ENCODE peak calls at places on chromosomes 13 and 19, in five cellular contexts. B is K562, D is GM12878, X is SK-N-SH, O is HepG2. U is an unnamed sample.
A peak's percentile ranks its signal among the peaks of the same experiment; 100 is the strongest.

GRCh38 chr19:5369962-5370367 is 29.4 kb upstream of the PTPRS start:
- DNase-seq in B (peak; percentile 82), D (no peak), X (peak; percentile 70), O (peak; percentile 39), U (no peak)

GRCh38 chr19:32558607-32559228 is 22.3 kb upstream of the PDCD5 start:
- DNase-seq in B (no peak), D (no peak), X (no peak), O (no peak), U (no peak)

GRCh38 chr19:289651-290538 is 1.3 kb downstream of the PLPP2 start:
- DNase-seq in B (peak; percentile 43), D (no peak), X (peak; percentile 27), O (peak; percentile 42), U (no peak)

GRCh38 chr19:30214651-30215051 is 157.5 kb upstream of the ZNF536 start:
- DNase-seq in B (no peak), D (peak; percentile 1), X (no peak), O (no peak), U (peak; percentile 40)

GRCh38 chr13:37914781-37915391 is 45.3 kb upstream of the TRPC4 start:
- DNase-seq in B (no peak), D (no peak), X (no peak), O (no peak), U (no peak)

GRCh38 chr19:19274146-19274545 is 1.0 kb upstream of the TM6SF2 start:
- DNase-seq in B (no peak), D (no peak), X (peak; percentile 19), O (no peak), U (no peak)

GRCh38 chr13:40677064-40677463 is 10.6 kb upstream of the FOXO1 start:
- DNase-seq in B (no peak), D (no peak), X (no peak), O (no peak), U (no peak)

GRCh38 chr13:51773515-51773914 is 30.4 kb downstream of the DHRS12 start:
- DNase-seq in B (no peak), D (no peak), X (no peak), O (no peak), U (no peak)

GRCh38 chr19:8585894-8586750 is 8.9 kb upstream of the MYO1F start:
- DNase-seq in B (peak; percentile 80), D (no peak), X (peak; percentile 59), O (peak; percentile 28), U (peak; percentile 81)

GRCh38 chr13:113291997-113292862 is 4.8 kb upstream of the LAMP1 start:
- DNase-seq in B (peak; percentile 47), D (no peak), X (peak; percentile 42), O (no peak), U (peak; percentile 33)

GRCh38 chr19:31676271-31677004 is 327.2 kb upstream of the TSHZ3 start:
- DNase-seq in B (no peak), D (no peak), X (peak; percentile 48), O (no peak), U (no peak)

GRCh38 chr13:30972888-30973377 is 40.5 kb downstream of the TEX26 start:
- DNase-seq in B (no peak), D (no peak), X (no peak), O (no peak), U (no peak)

DNA sequence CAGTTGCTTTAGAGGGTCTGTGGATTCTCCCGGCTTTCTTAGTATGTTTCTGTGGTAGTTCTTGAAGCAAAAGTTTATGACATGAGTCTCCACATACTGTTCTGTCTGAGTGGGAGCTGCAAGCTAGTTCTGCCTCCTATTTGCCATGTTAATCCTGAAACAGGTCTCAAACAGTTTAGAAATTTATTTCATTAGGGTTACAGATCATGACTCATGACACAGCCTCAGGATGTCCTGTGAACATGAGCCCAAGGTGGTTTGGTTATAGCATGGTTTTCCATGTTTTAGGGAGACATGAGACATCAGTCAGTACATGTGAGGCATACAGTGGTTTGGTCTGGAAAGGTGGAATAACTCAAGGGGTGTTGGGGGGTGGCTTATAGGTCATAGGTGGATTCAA is 77.5 kb downstream of the FNDC3A start:
- DNase-seq in B (no peak), D (no peak), X (no peak), O (no peak), U (no peak)
- TF ChIP-seq GABPA in B (no peak), D (no peak), X (no peak), O (no peak), U (no peak)

GRCh38 chr13:79585033-79585432 is 104.1 kb downstream of the NDFIP2 start:
- DNase-seq in B (no peak), D (no peak), X (no peak), O (no peak), U (no peak)

GRCh38 chr13:79593611-79594275 is 112.8 kb downstream of the NDFIP2 start:
- DNase-seq in B (no peak), D (no peak), X (peak; percentile 44), O (no peak), U (no peak)

GRCh38 chr13:79593121-79593520 is 112.2 kb downstream of the NDFIP2 start:
- DNase-seq in B (no peak), D (no peak), X (no peak), O (no peak), U (no peak)

GRCh38 chr13:79591493-79591892 is 110.5 kb downstream of the NDFIP2 start:
- DNase-seq in B (no peak), D (no peak), X (no peak), O (no peak), U (no peak)

DNA sequence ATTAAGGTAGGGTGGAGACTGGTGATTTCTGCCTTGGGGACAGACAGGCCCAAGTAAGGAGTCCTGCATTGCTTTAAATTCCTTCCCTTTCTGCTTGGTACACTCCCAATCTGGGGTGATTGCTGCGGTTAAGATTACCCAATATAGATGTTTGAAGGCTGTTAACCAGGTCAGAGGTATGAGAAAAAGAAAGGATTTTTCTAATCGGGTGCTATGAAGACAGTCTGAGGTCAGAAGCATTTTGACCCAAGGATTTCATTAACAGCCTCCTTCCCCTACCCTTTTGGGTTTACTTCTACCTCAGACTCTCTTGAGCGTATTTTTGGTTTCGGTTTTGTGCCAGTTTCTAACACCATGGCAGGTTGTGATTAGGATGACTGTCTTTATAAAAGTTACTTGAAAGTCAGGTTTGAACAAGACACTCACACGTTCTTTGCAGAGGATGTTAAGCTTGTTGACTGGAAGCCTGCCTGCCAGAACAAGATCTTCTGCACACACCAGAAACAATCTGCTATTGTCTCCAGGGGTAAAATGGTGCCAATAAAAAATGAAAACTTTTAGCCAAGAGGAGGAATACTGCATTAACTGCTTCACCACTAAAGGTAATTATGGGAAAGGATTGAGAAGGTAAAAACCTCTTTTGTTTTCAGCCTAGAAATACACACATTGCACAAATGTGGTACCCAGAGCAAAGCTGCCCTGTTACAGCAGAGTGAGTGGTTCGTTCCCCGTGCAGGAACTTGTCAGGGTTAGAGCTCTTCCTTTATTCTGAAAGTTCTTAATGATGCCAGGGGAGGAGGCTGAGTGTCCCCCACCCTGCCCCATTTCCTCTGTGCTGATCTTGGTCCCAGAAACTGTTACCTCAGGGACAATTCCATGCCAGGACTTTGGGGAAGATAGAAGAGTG is 108.9 kb downstream of the NDFIP2 start:
- DNase-seq in B (no peak), D (no peak), X (no peak), O (no peak), U (peak; percentile 13)
- TF ChIP-seq REST in B (no peak), D (no peak), X (no peak), O (no peak), U (no peak)

GRCh38 chr19:10086904-10087256 is 763 bp downstream of the SHFL start:
- DNase-seq in B (peak; percentile 69), D (no peak), X (no peak), O (no peak), U (no peak)
- TF ChIP-seq POLR2AphosphoS5 in B (no peak), D (no peak), X (no peak), O (no peak), U (no peak)

DNA sequence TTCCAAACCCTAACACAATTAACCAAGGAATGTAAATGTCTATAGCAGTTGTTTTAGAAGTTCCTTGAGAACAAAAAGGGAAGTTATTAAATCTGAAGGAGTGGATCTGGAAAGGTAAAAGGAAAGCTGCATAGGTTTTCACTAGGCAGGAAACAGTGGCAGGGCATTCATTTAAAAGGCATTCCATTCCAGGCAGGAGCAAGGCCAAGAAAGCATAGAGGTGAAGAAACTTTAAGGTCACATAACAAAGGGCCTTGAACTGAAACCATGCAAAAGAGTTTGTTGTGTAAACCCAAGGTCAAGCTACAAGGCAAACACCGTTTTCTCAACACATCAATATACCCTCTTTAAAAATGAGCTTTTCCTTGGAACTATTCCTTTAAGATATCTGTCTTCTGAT is 762 bp upstream of the DIAPH3 start:
- DNase-seq in B (no peak), D (no peak), X (no peak), O (no peak), U (no peak)
- TF ChIP-seq GABPA in B (no peak), D (no peak), X (no peak), O (no peak), U (no peak)

GRCh38 chr19:41929536-41930071 is 1.4 kb upstream of the ERFL start:
- DNase-seq in B (no peak), D (no peak), X (no peak), O (no peak), U (no peak)
- TF ChIP-seq REST in B (no peak), D (no peak), X (no peak), O (no peak), U (no peak)

DNA sequence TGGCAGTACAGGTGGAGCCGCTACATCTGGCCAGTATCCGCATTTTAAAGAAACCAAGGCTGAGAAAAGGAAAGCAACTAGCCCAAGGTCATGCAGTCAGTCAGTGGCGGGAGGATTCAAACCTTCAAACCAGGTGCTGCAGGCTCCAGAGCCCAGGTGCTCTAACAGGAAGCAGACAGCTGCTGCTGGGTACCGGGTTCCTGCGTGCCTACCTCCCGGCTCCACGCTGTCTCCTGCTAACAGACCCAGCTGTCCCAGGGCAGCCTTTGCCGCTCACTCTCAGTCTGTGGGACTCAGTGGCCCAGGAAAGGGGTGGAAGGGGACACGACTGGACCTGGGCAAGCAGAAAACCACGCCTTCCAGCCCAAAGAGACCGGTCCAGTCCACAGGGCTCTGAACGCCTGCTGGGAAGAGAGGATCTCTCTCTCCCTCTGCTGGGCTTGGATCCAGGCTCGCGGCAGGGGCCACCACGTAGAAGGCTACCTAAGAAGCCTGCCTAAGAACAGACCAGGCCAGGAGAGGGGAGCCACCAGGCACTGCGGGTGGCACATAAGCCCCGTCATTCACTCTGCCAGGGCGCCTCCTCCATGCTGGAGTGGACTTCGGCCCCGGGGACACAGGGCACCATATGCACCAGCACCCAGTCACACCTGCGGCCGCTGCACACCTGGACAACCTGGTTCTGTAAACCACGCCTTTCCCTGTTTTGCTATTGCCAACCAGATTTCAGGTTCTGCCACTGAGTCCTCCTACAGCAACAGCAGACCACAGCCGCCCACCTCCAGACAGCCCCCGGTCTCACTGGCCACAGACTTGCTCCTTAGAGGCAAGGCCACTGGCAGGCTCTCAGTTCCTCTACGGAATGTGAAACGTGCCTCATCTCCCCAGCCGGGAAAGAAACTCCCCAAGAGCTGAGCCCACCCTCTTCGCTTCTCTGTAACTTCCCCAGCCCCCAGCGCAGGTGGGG is 4.6 kb downstream of the DAPK3 start:
- DNase-seq in B (no peak), D (no peak), X (no peak), O (no peak), U (no peak)
- TF ChIP-seq POLR2AphosphoS5 in B (no peak), D (no peak), X (no peak), O (no peak), U (no peak)

GRCh38 chr13:33183431-33184130 is 102.0 kb downstream of the STARD13 start:
- DNase-seq in B (no peak), D (no peak), X (no peak), O (no peak), U (no peak)
- TF ChIP-seq GABPA in B (no peak), D (no peak), X (no peak), O (no peak), U (no peak)

U was measured in HL-60.